ENCODE peak calls at places on chromosomes 11 and 22, in seven cellular contexts. P is tibial artery; O is cardiac muscle cell; C is left ventricle myocardium inferior; I is adrenal gland; T is GM12878; Z is CD8-positive, alpha-beta T cell. N is an unnamed sample.

GRCh38 chr11:45649544-45650165 is 15.8 kb downstream of the CHST1 start:
- DNase-seq in P (no peak), O (no peak), C (no peak), I (no peak), T (no peak), Z (no peak), N (no peak)

GRCh38 chr11:96168623-96169022 is 174.4 kb downstream of the MAML2 start:
- DNase-seq in P (peak; percentile 73), O (peak; percentile 96), C (no peak), I (peak; percentile 67), T (no peak), Z (no peak), N (peak; percentile 65)

GRCh38 chr11:119935341-119935925 is 202.5 kb downstream of the TRIM29 start:
- DNase-seq in P (no peak), O (no peak), C (no peak), I (no peak), T (no peak), Z (no peak), N (no peak)

GRCh38 chr11:57648791-57649735 is 649 bp downstream of the YPEL4 start:
- DNase-seq in P (no peak), O (peak; percentile 56), C (no peak), I (no peak), T (no peak), Z (no peak), N (no peak)

GRCh38 chr22:45304971-45305370 is 4.8 kb upstream of the FAM118A start:
- DNase-seq in P (no peak), O (no peak), C (no peak), I (no peak), T (no peak), Z (no peak), N (no peak)

GRCh38 chr22:38981005-38981658 is 1.0 kb upstream of the APOBEC3B start:
- DNase-seq in P (no peak), O (peak; percentile 49), C (no peak), I (peak; percentile 40), T (no peak), Z (no peak), N (no peak)

GRCh38 chr22:24969588-24970301 is 17.2 kb downstream of the KIAA1671 start:
- DNase-seq in P (peak; percentile 86), O (peak; percentile 54), C (peak; percentile 64), I (peak; percentile 88), T (no peak), Z (no peak), N (no peak)

GRCh38 chr11:122910775-122911174 is 28.2 kb downstream of the JHY start:
- DNase-seq in P (no peak), O (peak; percentile 56), C (no peak), I (no peak), T (no peak), Z (no peak), N (no peak)

GRCh38 chr11:103499710-103500340 is 390.6 kb downstream of the DYNC2H1 start:
- DNase-seq in P (no peak), O (no peak), C (no peak), I (no peak), T (no peak), Z (no peak), N (no peak)

GRCh38 chr11:73969091-73969490 is 13.6 kb downstream of the UCP2 start:
- DNase-seq in P (no peak), O (no peak), C (no peak), I (no peak), T (no peak), Z (no peak), N (no peak)

GRCh38 chr22:27213766-27214581 is 556.6 kb downstream of the MIAT start:
- DNase-seq in P (peak; percentile 92), O (peak; percentile 96), C (peak; percentile 77), I (peak; percentile 24), T (no peak), Z (no peak), N (no peak)

GRCh38 chr11:107898270-107898669 is 30.0 kb upstream of the RAB39A start:
- DNase-seq in P (no peak), O (peak; percentile 72), C (no peak), I (no peak), T (peak; percentile 24), Z (no peak), N (no peak)

GRCh38 chr11:64339754-64340408 is at the start of gene CCDC88B:
- DNase-seq in P (peak; percentile 78), O (no peak), C (peak; percentile 65), I (peak; percentile 59), T (no peak), Z (peak; percentile 93), N (peak; percentile 74)

GRCh38 chr11:119373917-119374631 is 7.4 kb downstream of the USP2 start:
- DNase-seq in P (peak; percentile 85), O (peak; percentile 83), C (peak; percentile 66), I (peak; percentile 86), T (no peak), Z (no peak), N (peak; percentile 74)

GRCh38 chr22:25909988-25910387 is 168.0 kb downstream of the MYO18B start:
- DNase-seq in P (no peak), O (no peak), C (no peak), I (no peak), T (no peak), Z (no peak), N (no peak)

GRCh38 chr11:117192401-117192875 is 6.7 kb upstream of the TAGLN start:
- DNase-seq in P (peak; percentile 58), O (no peak), C (no peak), I (no peak), T (no peak), Z (no peak), N (no peak)

GRCh38 chr11:7414729-7415536 is 70.4 kb upstream of the OLFML1 start:
- DNase-seq in P (no peak), O (no peak), C (no peak), I (no peak), T (no peak), Z (no peak), N (no peak)

GRCh38 chr22:35480143-35480542 is 60.5 kb upstream of the RASD2 start:
- DNase-seq in P (peak; percentile 74), O (peak; percentile 26), C (peak; percentile 36), I (peak; percentile 63), T (no peak), Z (no peak), N (no peak)

GRCh38 chr11:86575208-86575855 is 97.1 kb downstream of the ME3 start:
- DNase-seq in P (no peak), O (peak; percentile 60), C (no peak), I (no peak), T (no peak), Z (no peak), N (no peak)

GRCh38 chr11:68480193-68480592 is 19.6 kb downstream of the PPP6R3 start:
- DNase-seq in P (no peak), O (no peak), C (no peak), I (no peak), T (no peak), Z (no peak), N (no peak)
- H3K4me3 ChIP-seq in P (no peak overlapping the region), O (no peak overlapping the region), C (peak overlapping the region; percentile 2), I (no peak overlapping the region), T (no peak overlapping the region), Z (no peak overlapping the region), N (no peak overlapping the region)

GRCh38 chr11:115515647-115516046 is 11.4 kb upstream of the CADM1 start:
- DNase-seq in P (no peak), O (no peak), C (no peak), I (no peak), T (no peak), Z (no peak), N (no peak)
- TF ChIP-seq CTCF in P (no peak), O (no peak), C (no peak), I (no peak), T (no peak), Z (no peak), N (no peak)

DNA sequence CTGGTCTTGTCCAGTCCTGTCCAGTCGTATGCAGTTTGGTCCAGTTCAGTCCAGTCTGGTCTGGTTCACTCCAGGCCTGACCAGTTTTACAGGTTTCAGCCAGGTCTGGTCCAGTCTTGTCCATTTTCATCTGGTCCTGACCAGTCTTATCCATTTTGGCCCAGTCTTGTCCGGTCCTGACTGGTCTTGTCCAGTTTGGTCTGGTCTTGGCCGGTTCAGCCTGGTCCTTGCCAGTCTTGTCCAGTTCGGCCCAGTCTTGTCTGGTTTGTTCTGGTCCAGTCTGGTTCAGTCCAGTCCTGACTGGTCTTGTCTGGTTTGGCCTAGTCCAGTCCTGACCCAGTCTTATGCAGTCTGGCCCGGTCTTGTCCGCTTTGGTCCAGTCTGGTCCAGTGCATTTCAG is 380.2 kb downstream of the OR4C45 start:
- DNase-seq in P (no peak), O (no peak), C (no peak), I (no peak), T (no peak), Z (no peak), N (no peak)
- H3K9me3 ChIP-seq in P (no peaks in the 10 kb centered on the region), O (peaks cover 11% of the 10 kb centered on the region), C (peaks cover 39% of the 10 kb centered on the region), I (no peaks in the 10 kb centered on the region), T (peaks cover 4% of the 10 kb centered on the region), Z (no peaks in the 10 kb centered on the region), N (peaks cover 27% of the 10 kb centered on the region)

DNA sequence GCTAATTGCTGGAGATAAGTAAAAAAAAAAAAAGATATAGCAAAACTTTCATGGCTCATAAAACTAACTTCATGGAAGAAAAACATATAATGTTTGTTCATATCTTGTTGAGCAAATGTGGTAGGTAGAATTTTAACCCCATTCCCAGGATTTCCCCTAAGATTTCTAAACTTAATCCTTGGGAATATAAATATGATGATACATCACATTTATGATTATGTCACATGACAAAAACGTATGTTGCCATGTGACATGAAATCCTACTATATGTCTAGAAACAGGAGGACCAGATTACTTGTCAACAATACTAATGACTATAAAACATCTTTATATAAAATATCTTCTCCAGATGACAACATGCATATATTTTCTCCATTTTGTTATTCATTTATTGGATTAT is 679.0 kb upstream of the LRRC4C start:
- DNase-seq in P (no peak), O (no peak), C (no peak), I (no peak), T (no peak), Z (no peak), N (no peak)
- H3K4me3 ChIP-seq in P (no peak overlapping the region), O (no peak overlapping the region), C (no peak overlapping the region), I (no peak overlapping the region), T (no peak overlapping the region), Z (no peak overlapping the region), N (no peak overlapping the region)

GRCh38 chr22:18024956-18025720 is 777 bp upstream of the MICAL3 start:
- DNase-seq in P (peak; percentile 56), O (no peak), C (no peak), I (no peak), T (no peak), Z (no peak), N (no peak)
- TF ChIP-seq CTCF in P (no peak), O (no peak), C (no peak), I (no peak), T (no peak), Z (no peak), N (no peak)

GRCh38 chr11:125799808-125800207 is 11.9 kb downstream of the PATE3 start:
- DNase-seq in P (no peak), O (no peak), C (no peak), I (no peak), T (no peak), Z (no peak), N (no peak)
- H3K9me3 ChIP-seq in P (peaks cover 8% of the 10 kb centered on the region), O (peaks cover 5% of the 10 kb centered on the region), C (peaks cover 93% of the 10 kb centered on the region), I (peaks cover 17% of the 10 kb centered on the region), T (peaks cover 3% of the 10 kb centered on the region), Z (peaks cover 7% of the 10 kb centered on the region), N (peaks cover 16% of the 10 kb centered on the region)

GRCh38 chr11:12762283-12762682 is 88.1 kb downstream of the TEAD1 start:
- DNase-seq in P (no peak), O (peak; percentile 53), C (no peak), I (no peak), T (no peak), Z (no peak), N (no peak)
- H3K4me3 ChIP-seq in P (no peak overlapping the region), O (no peak overlapping the region), C (no peak overlapping the region), I (no peak overlapping the region), T (no peak overlapping the region), Z (no peak overlapping the region), N (no peak overlapping the region)

GRCh38 chr11:4891996-4892640 is 10.4 kb downstream of the OR51T1 start:
- DNase-seq in P (no peak), O (peak; percentile 92), C (no peak), I (no peak), T (no peak), Z (no peak), N (no peak)
- TF ChIP-seq CTCF in P (no peak), O (peak; percentile 28), C (no peak), I (no peak), T (no peak), Z (no peak), N (no peak)

N was measured in lung.